ENCODE peak calls at places on chromosome 7, in eight cellular contexts. One of them, this sample, is unnamed.

GRCh38 chr7:110790992-110791391 is 299.9 kb upstream of the LRRN3 start:
- DNase-seq in T-cell: no peak
- DNase-seq in RCC 7860: no peak
- DNase-seq in AG08395: peak; percentile 3
- DNase-seq in mesendoderm: no peak
- DNase-seq in fibroblast of lung: peak; percentile 29
- DNase-seq in activated naive CD4-positive, alpha-beta T cell treated with anti-CD3 and anti-CD28 coated beads, Interleukin-2, amount 10 ng/mL, durations not matched to agents 7 days and 5 days: no peak
- DNase-seq in stimulated activated CD4-positive, alpha-beta T cell treated with anti-CD3 and anti-CD28 coated beads, Interleukin-4, amount 100 ng/mL, for 4 hours: no peak
- DNase-seq in this sample: no peak

GRCh38 chr7:95622001-95622549 is 25.8 kb upstream of the PDK4 start:
- DNase-seq in T-cell: no peak
- DNase-seq in activated naive CD4-positive, alpha-beta T cell treated with anti-CD3 and anti-CD28 coated beads, Interleukin-2, amount 10 ng/mL, durations not matched to agents 7 days and 5 days: no peak
- DNase-seq in AG08395: no peak
- DNase-seq in mesendoderm: no peak
- DNase-seq in stimulated activated CD4-positive, alpha-beta T cell treated with anti-CD3 and anti-CD28 coated beads, Interleukin-4, amount 100 ng/mL, for 4 hours: no peak
- DNase-seq in fibroblast of lung: no peak
- DNase-seq in RCC 7860: no peak
- DNase-seq in this sample: no peak

GRCh38 chr7:82109288-82109687 is 334.3 kb downstream of the CACNA2D1 start:
- DNase-seq in RCC 7860: peak; percentile 31
- DNase-seq in AG08395: peak; percentile 11
- DNase-seq in activated naive CD4-positive, alpha-beta T cell treated with anti-CD3 and anti-CD28 coated beads, Interleukin-2, amount 10 ng/mL, durations not matched to agents 7 days and 5 days: no peak
- DNase-seq in stimulated activated CD4-positive, alpha-beta T cell treated with anti-CD3 and anti-CD28 coated beads, Interleukin-4, amount 100 ng/mL, for 4 hours: no peak
- DNase-seq in fibroblast of lung: peak; percentile 53
- DNase-seq in T-cell: no peak
- DNase-seq in mesendoderm: no peak
- DNase-seq in this sample: no peak

GRCh38 chr7:140672382-140673062 is at the start of gene ADCK2:
- DNase-seq in T-cell: peak; percentile 54
- DNase-seq in RCC 7860: peak; percentile 10
- DNase-seq in fibroblast of lung: no peak
- DNase-seq in stimulated activated CD4-positive, alpha-beta T cell treated with anti-CD3 and anti-CD28 coated beads, Interleukin-4, amount 100 ng/mL, for 4 hours: peak; percentile 68
- DNase-seq in AG08395: peak; percentile 86
- DNase-seq in activated naive CD4-positive, alpha-beta T cell treated with anti-CD3 and anti-CD28 coated beads, Interleukin-2, amount 10 ng/mL, durations not matched to agents 7 days and 5 days: no peak
- DNase-seq in mesendoderm: peak; percentile 43
- DNase-seq in this sample: peak; percentile 84

GRCh38 chr7:128453836-128454804 is 1.6 kb upstream of the HILPDA start:
- DNase-seq in fibroblast of lung: peak; percentile 91
- DNase-seq in RCC 7860: peak; percentile 21
- DNase-seq in activated naive CD4-positive, alpha-beta T cell treated with anti-CD3 and anti-CD28 coated beads, Interleukin-2, amount 10 ng/mL, durations not matched to agents 7 days and 5 days: no peak
- DNase-seq in stimulated activated CD4-positive, alpha-beta T cell treated with anti-CD3 and anti-CD28 coated beads, Interleukin-4, amount 100 ng/mL, for 4 hours: no peak
- DNase-seq in AG08395: peak; percentile 64
- DNase-seq in mesendoderm: peak; percentile 95
- DNase-seq in T-cell: no peak
- DNase-seq in this sample: peak; percentile 91

GRCh38 chr7:149067869-149068268 is 22.6 kb downstream of the ZNF786 start:
- DNase-seq in activated naive CD4-positive, alpha-beta T cell treated with anti-CD3 and anti-CD28 coated beads, Interleukin-2, amount 10 ng/mL, durations not matched to agents 7 days and 5 days: peak; percentile 27
- DNase-seq in AG08395: no peak
- DNase-seq in fibroblast of lung: no peak
- DNase-seq in T-cell: no peak
- DNase-seq in mesendoderm: peak; percentile 33
- DNase-seq in stimulated activated CD4-positive, alpha-beta T cell treated with anti-CD3 and anti-CD28 coated beads, Interleukin-4, amount 100 ng/mL, for 4 hours: no peak
- DNase-seq in RCC 7860: no peak
- DNase-seq in this sample: peak; percentile 50

GRCh38 chr7:73443543-73444255 is 10.1 kb downstream of the FZD9 start:
- DNase-seq in RCC 7860: no peak
- DNase-seq in activated naive CD4-positive, alpha-beta T cell treated with anti-CD3 and anti-CD28 coated beads, Interleukin-2, amount 10 ng/mL, durations not matched to agents 7 days and 5 days: no peak
- DNase-seq in mesendoderm: no peak
- DNase-seq in stimulated activated CD4-positive, alpha-beta T cell treated with anti-CD3 and anti-CD28 coated beads, Interleukin-4, amount 100 ng/mL, for 4 hours: no peak
- DNase-seq in fibroblast of lung: no peak
- DNase-seq in T-cell: no peak
- DNase-seq in AG08395: no peak
- DNase-seq in this sample: no peak

GRCh38 chr7:65264258-65264657 is 109.4 kb upstream of the ZNF92 start:
- DNase-seq in RCC 7860: no peak
- DNase-seq in T-cell: no peak
- DNase-seq in activated naive CD4-positive, alpha-beta T cell treated with anti-CD3 and anti-CD28 coated beads, Interleukin-2, amount 10 ng/mL, durations not matched to agents 7 days and 5 days: no peak
- DNase-seq in fibroblast of lung: no peak
- DNase-seq in stimulated activated CD4-positive, alpha-beta T cell treated with anti-CD3 and anti-CD28 coated beads, Interleukin-4, amount 100 ng/mL, for 4 hours: no peak
- DNase-seq in mesendoderm: no peak
- DNase-seq in AG08395: no peak
- DNase-seq in this sample: no peak

GRCh38 chr7:146683439-146683838 is 566.8 kb downstream of the CNTNAP2 start:
- DNase-seq in RCC 7860: no peak
- DNase-seq in T-cell: no peak
- DNase-seq in fibroblast of lung: peak; percentile 16
- DNase-seq in activated naive CD4-positive, alpha-beta T cell treated with anti-CD3 and anti-CD28 coated beads, Interleukin-2, amount 10 ng/mL, durations not matched to agents 7 days and 5 days: no peak
- DNase-seq in AG08395: no peak
- DNase-seq in mesendoderm: no peak
- DNase-seq in stimulated activated CD4-positive, alpha-beta T cell treated with anti-CD3 and anti-CD28 coated beads, Interleukin-4, amount 100 ng/mL, for 4 hours: no peak
- DNase-seq in this sample: no peak

This sample was measured in GM23338.